ENCODE peak calls at places on chromosomes 7 and 10, in seven cellular contexts. Y, Z, D, N, X, B and G are unnamed samples.

GRCh38 chr10:103127241-103127640 is 65.8 kb downstream of the NT5C2 start:
- DNase-seq in Y (no peak), Z (no peak), X (no peak), N (no peak), D (no peak), B (no peak), G (no peak)

GRCh38 chr10:126420571-126421275 is 32.4 kb upstream of the ADAM12 start:
- DNase-seq in B (no peak), D (peak), X (no peak), N (no peak), Z (no peak), Y (no peak), G (no peak)

GRCh38 chr7:1663857-1664651 is 6.0 kb upstream of the ELFN1 start:
- DNase-seq in X (no peak), Z (no peak), N (no peak), D (no peak), B (no peak), Y (no peak), G (no peak)

GRCh38 chr10:92688927-92689662 is 660 bp upstream of the HHEX start:
- DNase-seq in Z (no peak), B (no peak), N (peak), Y (peak), D (peak), X (no peak), G (no peak)

GRCh38 chr7:36670585-36671431 is 53.5 kb downstream of the AOAH start:
- DNase-seq in Y (peak), B (peak), X (peak), N (peak), Z (peak), D (peak), G (peak)

GRCh38 chr7:50534690-50535290 is 30.4 kb downstream of the DDC start:
- DNase-seq in B (peak), N (no peak), Y (peak), D (peak), X (no peak), Z (peak), G (no peak)

GRCh38 chr7:141114141-141114664 is 40.3 kb downstream of the TMEM178B start:
- DNase-seq in B (no peak), X (no peak), N (no peak), Y (no peak), Z (no peak), D (no peak), G (no peak)

GRCh38 chr7:128962837-128963236 is 25.1 kb downstream of the IRF5 start:
- DNase-seq in Z (peak), D (no peak), Y (no peak), X (no peak), B (no peak), N (no peak), G (no peak)

GRCh38 chr7:87575521-87575920 is 25.2 kb downstream of the ABCB1 start:
- DNase-seq in Z (no peak), B (no peak), N (no peak), Y (no peak), X (no peak), D (no peak), G (no peak)

GRCh38 chr7:73332447-73332846 is 4.5 kb downstream of the FKBP6 start:
- DNase-seq in X (no peak), B (no peak), Y (no peak), Z (no peak), N (no peak), D (no peak), G (no peak)

GRCh38 chr10:106582291-106582690 is 582.2 kb downstream of the SORCS1 start:
- DNase-seq in Z (no peak), Y (peak), N (no peak), X (peak), B (peak), D (peak), G (no peak)

GRCh38 chr10:43138757-43139241 is 554 bp downstream of the CSGALNACT2 start:
- DNase-seq in N (peak), Z (peak), Y (peak), B (peak), X (no peak), D (peak), G (no peak)

GRCh38 chr7:87600130-87601124 is at the start of gene ABCB1:
- DNase-seq in D (peak), Y (peak), B (peak), Z (no peak), X (peak), N (peak), G (no peak)

GRCh38 chr10:35172574-35172973 is 45.9 kb downstream of the CREM start:
- DNase-seq in Z (no peak), B (no peak), X (no peak), N (no peak), Y (no peak), D (peak), G (no peak)

GRCh38 chr10:109861051-109861450 is 62.3 kb downstream of the XPNPEP1 start:
- DNase-seq in D (no peak), N (no peak), X (no peak), B (no peak), Y (no peak), Z (peak), G (peak)